ENCODE peak calls at places on chromosomes 5 and 9, in ten cellular contexts. One of them, this sample, is unnamed.

GRCh38 chr5:169071-169727 is 22.1 kb upstream of the LRRC14B start:
- DNase-seq in GF-D8: no peak
- DNase-seq in activated naive CD4-positive, alpha-beta T cell treated with Interleukin-2 at 50 U/mL for 16 hours: no peak
- DNase-seq in RCC 7860: no peak
- DNase-seq in GM06990: no peak
- DNase-seq in C1 segment of cervical spinal cord: no peak
- DNase-seq in NCI-H2081: no peak
- DNase-seq in neural crest cell: no peak
- DNase-seq in GM23248: no peak
- DNase-seq in colonic mucosa: no peak
- DNase-seq in this sample: peak

GRCh38 chr9:86557918-86558317 is 203.7 kb upstream of the TUT7 start:
- DNase-seq in activated naive CD4-positive, alpha-beta T cell treated with Interleukin-2 at 50 U/mL for 16 hours: no peak
- DNase-seq in GM06990: no peak
- DNase-seq in colonic mucosa: no peak
- DNase-seq in C1 segment of cervical spinal cord: no peak
- DNase-seq in GM23248: no peak
- DNase-seq in NCI-H2081: no peak
- DNase-seq in neural crest cell: no peak
- DNase-seq in RCC 7860: no peak
- DNase-seq in GF-D8: no peak
- DNase-seq in this sample: no peak

GRCh38 chr5:116494784-116495480 is 79.7 kb downstream of the SEMA6A start:
- DNase-seq in NCI-H2081: peak
- DNase-seq in GF-D8: no peak
- DNase-seq in RCC 7860: no peak
- DNase-seq in colonic mucosa: no peak
- DNase-seq in neural crest cell: no peak
- DNase-seq in activated naive CD4-positive, alpha-beta T cell treated with Interleukin-2 at 50 U/mL for 16 hours: no peak
- DNase-seq in C1 segment of cervical spinal cord: no peak
- DNase-seq in GM23248: no peak
- DNase-seq in GM06990: no peak
- DNase-seq in this sample: no peak

GRCh38 chr5:38648703-38649291 is 92.4 kb upstream of the LIFR start:
- DNase-seq in activated naive CD4-positive, alpha-beta T cell treated with Interleukin-2 at 50 U/mL for 16 hours: no peak
- DNase-seq in GM06990: no peak
- DNase-seq in GM23248: no peak
- DNase-seq in RCC 7860: no peak
- DNase-seq in NCI-H2081: no peak
- DNase-seq in neural crest cell: no peak
- DNase-seq in GF-D8: no peak
- DNase-seq in colonic mucosa: no peak
- DNase-seq in C1 segment of cervical spinal cord: no peak
- DNase-seq in this sample: no peak

GRCh38 chr5:138646671-138647070 is 71.5 kb upstream of the HSPA9 start:
- DNase-seq in RCC 7860: no peak
- DNase-seq in colonic mucosa: no peak
- DNase-seq in GF-D8: no peak
- DNase-seq in neural crest cell: no peak
- DNase-seq in GM23248: no peak
- DNase-seq in GM06990: no peak
- DNase-seq in activated naive CD4-positive, alpha-beta T cell treated with Interleukin-2 at 50 U/mL for 16 hours: no peak
- DNase-seq in C1 segment of cervical spinal cord: no peak
- DNase-seq in NCI-H2081: no peak
- DNase-seq in this sample: no peak

GRCh38 chr9:17837931-17838330 is 259.1 kb downstream of the SH3GL2 start:
- DNase-seq in C1 segment of cervical spinal cord: no peak
- DNase-seq in colonic mucosa: no peak
- DNase-seq in GM06990: no peak
- DNase-seq in GF-D8: no peak
- DNase-seq in GM23248: no peak
- DNase-seq in activated naive CD4-positive, alpha-beta T cell treated with Interleukin-2 at 50 U/mL for 16 hours: no peak
- DNase-seq in NCI-H2081: no peak
- DNase-seq in RCC 7860: no peak
- DNase-seq in neural crest cell: no peak
- DNase-seq in this sample: no peak

GRCh38 chr9:32940740-32941139 is 60.7 kb downstream of the APTX start:
- DNase-seq in NCI-H2081: no peak
- DNase-seq in GF-D8: no peak
- DNase-seq in colonic mucosa: no peak
- DNase-seq in GM06990: no peak
- DNase-seq in RCC 7860: no peak
- DNase-seq in neural crest cell: no peak
- DNase-seq in GM23248: peak
- DNase-seq in C1 segment of cervical spinal cord: no peak
- DNase-seq in activated naive CD4-positive, alpha-beta T cell treated with Interleukin-2 at 50 U/mL for 16 hours: no peak
- DNase-seq in this sample: no peak

GRCh38 chr5:124193371-124193789 is 553.1 kb downstream of the ZNF608 start:
- DNase-seq in RCC 7860: peak
- DNase-seq in activated naive CD4-positive, alpha-beta T cell treated with Interleukin-2 at 50 U/mL for 16 hours: no peak
- DNase-seq in GM23248: peak
- DNase-seq in NCI-H2081: no peak
- DNase-seq in colonic mucosa: no peak
- DNase-seq in neural crest cell: no peak
- DNase-seq in C1 segment of cervical spinal cord: no peak
- DNase-seq in GM06990: no peak
- DNase-seq in GF-D8: no peak
- DNase-seq in this sample: no peak

GRCh38 chr9:106689089-106689488 is 173.9 kb upstream of the ZNF462 start:
- DNase-seq in C1 segment of cervical spinal cord: no peak
- DNase-seq in NCI-H2081: no peak
- DNase-seq in GF-D8: no peak
- DNase-seq in RCC 7860: no peak
- DNase-seq in activated naive CD4-positive, alpha-beta T cell treated with Interleukin-2 at 50 U/mL for 16 hours: no peak
- DNase-seq in neural crest cell: no peak
- DNase-seq in colonic mucosa: no peak
- DNase-seq in GM06990: no peak
- DNase-seq in GM23248: peak
- DNase-seq in this sample: no peak

GRCh38 chr9:36191290-36191645 is 547 bp downstream of the CLTA start:
- DNase-seq in GM06990: no peak
- DNase-seq in C1 segment of cervical spinal cord: no peak
- DNase-seq in GF-D8: no peak
- DNase-seq in activated naive CD4-positive, alpha-beta T cell treated with Interleukin-2 at 50 U/mL for 16 hours: peak
- DNase-seq in GM23248: peak
- DNase-seq in neural crest cell: peak
- DNase-seq in colonic mucosa: peak
- DNase-seq in RCC 7860: no peak
- DNase-seq in NCI-H2081: peak
- DNase-seq in this sample: peak

GRCh38 chr5:38751103-38751502 is 94.7 kb upstream of the OSMR start:
- DNase-seq in GF-D8: no peak
- DNase-seq in GM23248: peak
- DNase-seq in colonic mucosa: no peak
- DNase-seq in RCC 7860: no peak
- DNase-seq in C1 segment of cervical spinal cord: no peak
- DNase-seq in neural crest cell: no peak
- DNase-seq in NCI-H2081: no peak
- DNase-seq in activated naive CD4-positive, alpha-beta T cell treated with Interleukin-2 at 50 U/mL for 16 hours: no peak
- DNase-seq in GM06990: no peak
- DNase-seq in this sample: no peak